ENCODE peak calls at places on chromosomes 7 and 10, in four cellular contexts. Y is A549, W is HepG2, S is K562. N is an unnamed sample.

GRCh38 chr10:131320860-131321604 is 9.5 kb upstream of the TCERG1L start:
- DNase-seq in Y (no peak), W (no peak), S (no peak), N (no peak)

GRCh38 chr10:123583639-123584418 is 82.3 kb upstream of the GPR26 start:
- DNase-seq in Y (peak; percentile 52), S (peak; percentile 56), W (peak; percentile 34), N (peak; percentile 91)

GRCh38 chr10:58784361-58784760 is 271.7 kb downstream of the BICC1 start:
- DNase-seq in Y (no peak), W (no peak), S (no peak), N (no peak)

GRCh38 chr10:15775513-15775912 is 55.8 kb upstream of the ITGA8 start:
- DNase-seq in Y (no peak), S (no peak), W (no peak), N (no peak)

GRCh38 chr7:29413511-29414178 is 150.0 kb upstream of the PRR15 start:
- DNase-seq in S (no peak), W (no peak), Y (no peak), N (no peak)

GRCh38 chr10:12405342-12406320 is 56.3 kb downstream of the CAMK1D start:
- DNase-seq in S (no peak), W (no peak), Y (peak; percentile 53), N (no peak)

GRCh38 chr7:27165089-27165654 is at the start of gene HOXA9:
- DNase-seq in W (no peak), S (no peak), Y (no peak), N (peak; percentile 17)

GRCh38 chr7:29042893-29043292 is 84.8 kb upstream of the TRIL start:
- DNase-seq in Y (no peak), S (no peak), W (no peak), N (no peak)

GRCh38 chr7:156984209-156984891 is 26.1 kb downstream of the MNX1 start:
- DNase-seq in W (no peak), S (no peak), Y (no peak), N (no peak)

DNA sequence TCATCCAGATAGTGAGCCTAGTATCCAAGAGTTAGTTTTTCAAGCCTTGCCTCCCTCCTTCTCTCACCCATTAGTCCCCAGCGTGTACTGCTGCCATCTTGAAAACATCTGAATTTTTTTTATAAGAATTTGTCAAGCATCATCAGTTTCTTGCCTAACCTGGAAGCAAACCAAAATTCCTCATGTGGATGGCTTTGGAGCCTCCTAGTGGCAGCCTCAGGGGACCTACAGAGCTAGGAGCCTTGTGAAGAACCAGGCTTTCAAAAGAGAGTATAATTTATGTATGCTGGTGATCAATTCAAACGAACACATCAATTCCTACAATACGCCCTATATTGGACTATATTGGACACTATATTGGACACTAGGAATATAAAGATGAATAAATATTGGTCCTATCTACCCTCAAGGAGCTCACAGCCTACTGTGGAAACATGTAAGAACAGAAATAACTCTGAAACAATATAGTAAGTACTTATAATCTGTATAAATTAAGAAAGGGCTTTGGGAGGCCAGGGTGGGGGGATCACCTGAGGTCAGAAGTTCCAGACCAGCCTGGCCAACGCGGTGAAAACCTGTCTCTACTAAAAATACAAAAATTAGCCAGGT is 63.4 kb downstream of the HPSE2 start:
- DNase-seq in S (peak; percentile 23), Y (peak; percentile 49), W (peak; percentile 32), N (peak; percentile 65)
- TF ChIP-seq NR3C1 in S (no peak), Y (no peak), W (no peak), N (no peak)

GRCh38 chr7:2922271-2922691 is 78.2 kb upstream of the GNA12 start:
- DNase-seq in W (no peak), Y (no peak), S (no peak), N (no peak)

GRCh38 chr7:2923291-2923781 is 79.2 kb upstream of the GNA12 start:
- DNase-seq in S (no peak), Y (no peak), W (no peak), N (no peak)

GRCh38 chr7:2924866-2925840 is 81.0 kb upstream of the GNA12 start:
- DNase-seq in Y (no peak), W (no peak), S (no peak), N (peak; percentile 6)

GRCh38 chr7:2922866-2923265 is 78.8 kb upstream of the GNA12 start:
- DNase-seq in S (no peak), W (no peak), Y (no peak), N (no peak)

DNA sequence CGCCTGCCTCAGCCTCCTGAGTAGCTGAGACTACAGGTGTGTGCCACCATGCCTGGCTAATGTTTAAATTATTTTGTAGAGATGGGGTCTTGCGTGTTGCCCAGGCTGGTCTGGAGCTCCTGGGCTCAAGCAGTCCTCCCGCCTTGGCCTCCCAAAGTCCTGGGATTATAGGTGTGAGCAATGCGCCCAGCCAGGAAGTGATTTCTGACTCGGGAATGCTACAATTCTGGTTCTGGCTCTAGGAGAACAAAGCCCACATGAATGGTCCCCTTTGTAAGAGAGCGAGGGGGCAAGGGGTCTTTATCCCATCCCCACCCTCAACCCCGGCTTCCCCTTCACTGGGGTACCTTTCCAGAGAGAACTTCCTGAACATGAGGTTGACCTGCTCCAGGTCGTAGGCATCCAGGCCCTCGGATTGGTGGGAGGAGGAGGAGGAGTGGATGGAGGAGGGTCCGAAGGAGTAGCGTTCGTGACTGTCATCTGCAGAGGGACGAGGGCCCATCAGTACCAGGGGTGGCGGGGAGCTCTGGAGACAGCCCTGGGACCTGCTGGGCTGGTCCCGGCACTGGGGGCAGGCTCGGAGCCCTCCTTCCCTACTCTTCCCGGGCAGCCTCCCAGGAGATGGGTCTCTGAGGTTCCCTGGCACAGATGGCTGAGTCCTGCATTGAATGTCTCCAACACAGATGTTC is 79.9 kb upstream of the GNA12 start:
- DNase-seq in W (no peak), S (no peak), Y (no peak), N (no peak)
- TF ChIP-seq NR3C1 in W (no peak), S (no peak), Y (no peak), N (no peak)

GRCh38 chr10:63133056-63133786 is at the start of gene NRBF2:
- DNase-seq in W (peak; percentile 97), S (peak; percentile 98), Y (peak; percentile 87), N (peak; percentile 96)

GRCh38 chr10:63140077-63140476 is 6.9 kb downstream of the NRBF2 start:
- DNase-seq in W (no peak), Y (no peak), S (no peak), N (no peak)

GRCh38 chr10:63133787-63134557 is 844 bp downstream of the NRBF2 start:
- DNase-seq in S (no peak), W (no peak), Y (peak; percentile 53), N (no peak)

GRCh38 chr10:63132651-63133055 is 475 bp upstream of the NRBF2 start:
- DNase-seq in W (no peak), Y (no peak), S (no peak), N (no peak)

DNA sequence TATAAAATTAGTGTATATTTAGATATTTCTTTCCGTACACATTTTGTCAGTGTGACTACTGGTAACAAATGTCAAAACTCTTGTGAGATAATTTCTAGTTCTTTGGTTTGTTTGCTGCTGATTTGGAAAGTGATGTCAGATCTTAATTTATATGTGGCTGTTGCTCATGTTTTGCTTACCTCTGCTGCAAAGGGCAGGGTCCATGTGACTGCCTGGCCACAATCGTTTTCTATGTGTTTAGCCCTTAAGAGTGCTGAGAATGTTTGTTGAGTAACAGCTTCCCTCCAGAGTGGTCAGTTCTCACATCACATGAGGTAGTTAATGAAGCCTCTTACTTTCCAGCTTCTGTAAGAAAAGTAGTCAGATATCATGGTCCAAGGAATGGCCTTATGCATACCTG is 4.2 kb downstream of the NRBF2 start:
- DNase-seq in S (no peak), W (peak; percentile 66), Y (no peak), N (no peak)
- TF ChIP-seq NR3C1 in S (no peak), W (no peak), Y (no peak), N (no peak)

DNA sequence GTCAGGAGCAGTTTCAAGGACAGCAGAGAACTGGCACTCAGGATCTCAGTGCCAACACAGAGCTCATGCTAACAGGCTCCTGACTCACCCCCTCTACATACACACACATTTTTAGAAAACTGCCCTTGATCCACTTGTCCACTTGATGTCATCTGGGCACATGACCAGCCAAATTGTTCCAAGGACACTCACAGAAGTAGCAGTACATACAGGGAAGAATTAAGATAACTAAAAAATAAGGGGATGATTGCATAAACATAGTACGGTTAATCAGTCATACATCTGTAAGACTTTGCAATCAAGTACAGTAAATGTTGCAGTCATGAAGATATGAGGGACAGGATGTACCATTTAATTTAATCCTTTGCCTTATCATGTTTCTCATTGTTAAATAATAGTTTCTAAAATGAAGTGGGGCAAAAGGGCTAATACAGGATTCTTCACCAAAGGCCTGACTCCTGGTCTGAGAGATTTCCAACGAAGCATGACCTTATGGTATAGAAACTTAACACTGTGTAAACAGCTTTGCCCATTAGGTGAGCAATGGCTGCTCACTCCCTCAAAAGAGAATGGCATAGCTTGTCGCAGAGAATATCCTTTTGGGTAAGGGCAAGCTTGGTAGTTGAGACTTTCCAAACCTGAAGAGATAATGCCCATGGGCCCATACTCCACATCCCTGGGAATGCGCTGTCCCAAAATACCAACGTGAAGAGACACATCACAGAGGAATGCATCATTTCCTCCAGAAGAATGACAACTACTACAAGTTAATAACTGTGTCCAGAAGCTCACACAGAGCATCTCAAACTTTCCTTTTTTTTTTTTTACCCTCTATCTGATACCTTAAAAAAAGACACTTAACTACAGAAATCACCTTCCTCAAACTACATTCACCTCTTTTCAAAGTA is 94.1 kb downstream of the ARMH3 start:
- DNase-seq in W (no peak), S (no peak), Y (no peak), N (no peak)
- TF ChIP-seq NR3C1 in W (no peak), S (no peak), Y (no peak), N (no peak)

DNA sequence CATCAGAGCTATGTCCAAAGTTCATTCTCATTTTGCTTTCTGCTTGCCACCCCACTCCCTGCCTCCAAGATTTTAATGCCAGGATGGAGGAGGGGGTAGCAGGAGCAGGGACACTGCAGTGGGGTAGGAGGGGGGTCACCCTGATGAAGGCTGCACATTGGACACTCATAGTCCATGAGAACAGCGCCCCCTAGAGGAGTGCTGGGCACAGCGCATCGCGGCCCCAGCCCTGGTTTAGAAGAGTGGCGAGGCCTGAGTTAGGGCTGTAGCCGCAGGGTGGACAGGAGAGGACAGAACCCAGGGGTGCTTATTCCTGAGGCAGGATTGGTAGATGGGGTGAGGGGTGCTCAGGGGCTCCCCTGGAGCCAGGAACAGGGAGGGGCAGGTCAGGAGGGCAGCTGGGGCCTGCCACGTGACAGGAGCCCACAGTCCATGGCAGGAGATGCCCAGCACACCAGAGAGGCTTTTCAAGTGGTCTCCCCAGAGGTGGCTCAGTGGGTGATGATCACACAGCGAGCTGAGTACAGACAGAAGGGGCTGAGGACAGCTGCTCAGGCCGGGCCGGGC is 71.4 kb downstream of the NEURL1 start:
- DNase-seq in Y (peak; percentile 67), W (peak; percentile 26), S (peak; percentile 64), N (peak; percentile 87)
- TF ChIP-seq NR3C1 in Y (no peak), W (no peak), S (no peak), N (no peak)

GRCh38 chr10:43873717-43874116 is 225.0 kb upstream of the ZNF32 start:
- DNase-seq in S (no peak), W (no peak), Y (no peak), N (no peak)
- TF ChIP-seq NR3C1 in S (no peak), W (no peak), Y (no peak), N (no peak)

DNA sequence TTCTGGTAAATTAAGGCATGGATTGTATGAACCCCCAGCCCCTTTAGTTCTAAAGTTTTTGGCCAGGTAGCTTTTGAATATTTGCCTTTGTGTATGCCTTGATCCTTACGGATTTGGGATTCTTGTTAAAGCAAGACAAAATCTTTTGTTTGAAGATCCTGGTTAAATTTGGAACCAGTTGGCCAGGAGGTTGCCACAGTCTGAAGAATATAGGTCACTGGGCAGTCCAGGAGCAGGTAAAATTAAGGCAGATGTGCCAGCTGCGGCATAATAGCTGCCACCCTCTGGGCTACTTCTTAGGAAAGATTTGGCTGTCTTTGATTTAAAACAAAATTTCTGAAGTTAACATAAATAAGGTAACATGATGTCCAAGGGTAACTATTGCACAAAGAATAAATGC is 192.3 kb downstream of the SUGCT start:
- DNase-seq in S (no peak), Y (no peak), W (no peak), N (no peak)
- TF ChIP-seq NR3C1 in S (no peak), Y (no peak), W (no peak), N (no peak)

GRCh38 chr7:30649717-30650116 is 32.5 kb downstream of the CRHR2 start:
- DNase-seq in W (no peak), Y (no peak), S (no peak), N (no peak)
- TF ChIP-seq NR3C1 in W (no peak), Y (no peak), S (no peak), N (no peak)

N was measured in WTC11.